ENCODE peak calls at places on chromosomes 5 and 9, in six cellular contexts. D, N, R, U, I and E are unnamed samples.

GRCh38 chr5:170306381-170306790 is 8.8 kb upstream of the LCP2 start:
- ATAC-seq in D (peak), N (peak), R (no peak), U (peak), I (peak), E (no peak)

GRCh38 chr5:103178167-103178566 is 58.1 kb downstream of the PPIP5K2 start:
- ATAC-seq in D (no peak), N (no peak), R (no peak), U (no peak), I (no peak), E (no peak)

GRCh38 chr5:135492319-135492626 is 40.1 kb upstream of the TIFAB start:
- ATAC-seq in D (no peak), N (no peak), R (no peak), U (peak), I (no peak), E (no peak)

GRCh38 chr5:94945656-94946055 is 327.2 kb downstream of the SLF1 start:
- ATAC-seq in D (peak), N (no peak), R (no peak), U (no peak), I (no peak), E (no peak)

GRCh38 chr9:129069128-129069824 is 11.6 kb upstream of the DOLPP1 start:
- ATAC-seq in D (peak), N (peak), R (peak), U (no peak), I (peak), E (peak)

GRCh38 chr5:91357012-91357634 is 26.0 kb downstream of the ARRDC3 start:
- ATAC-seq in D (peak), N (peak), R (no peak), U (peak), I (no peak), E (no peak)

GRCh38 chr9:136588663-136589464 is 43.0 kb upstream of the NOTCH1 start:
- ATAC-seq in D (no peak), N (no peak), R (no peak), U (no peak), I (no peak), E (no peak)

GRCh38 chr9:36275060-36275459 is 16.8 kb upstream of the GNE start:
- ATAC-seq in D (no peak), N (no peak), R (no peak), U (no peak), I (no peak), E (no peak)

GRCh38 chr9:134389659-134390058 is 63.4 kb downstream of the RXRA start:
- ATAC-seq in D (no peak), N (peak), R (no peak), U (no peak), I (no peak), E (no peak)

GRCh38 chr9:2107906-2108451 is 92.8 kb downstream of the SMARCA2 start:
- ATAC-seq in D (peak), N (no peak), R (no peak), U (no peak), I (no peak), E (no peak)

GRCh38 chr5:165405340-165405739 is 1899.9 kb downstream of the MAT2B start:
- ATAC-seq in D (no peak), N (peak), R (no peak), U (no peak), I (no peak), E (no peak)

GRCh38 chr5:143154495-143155375 is 248.8 kb downstream of the NR3C1 start:
- ATAC-seq in D (peak), N (no peak), R (no peak), U (peak), I (no peak), E (peak)

GRCh38 chr5:136242136-136242535 is 49.2 kb upstream of the SMIM32 start:
- ATAC-seq in D (no peak), N (no peak), R (no peak), U (no peak), I (no peak), E (no peak)

GRCh38 chr5:43401827-43402226 is 10.4 kb downstream of the CCL28 start:
- ATAC-seq in D (no peak), N (no peak), R (no peak), U (peak), I (no peak), E (peak)

GRCh38 chr9:5909999-5910398 is 19.3 kb downstream of the MLANA start:
- ATAC-seq in D (no peak), N (no peak), R (no peak), U (peak), I (no peak), E (peak)

GRCh38 chr5:466661-467310 is 23.8 kb downstream of the EXOC3 start:
- ATAC-seq in D (no peak), N (no peak), R (no peak), U (no peak), I (no peak), E (no peak)

GRCh38 chr5:53507013-53507412 is 26.6 kb downstream of the FST start:
- ATAC-seq in D (no peak), N (no peak), R (no peak), U (no peak), I (no peak), E (no peak)